ENCODE peak calls at places on chromosomes 2 and 18, in ten cellular contexts. One of them, this sample, is unnamed. For H4K20me1, the result is how much of the 10 kb centered on the place peaks cover.

GRCh38 chr2:167932123-167932693 is 315.2 kb downstream of the STK39 start:
- DNase-seq in OCI-LY7: no peak
- DNase-seq in keratinocyte: no peak
- DNase-seq in fibroblast of lung: no peak
- DNase-seq in astrocyte: no peak
- DNase-seq in mammary epithelial cell: no peak
- DNase-seq in GM23338: no peak
- DNase-seq in neural progenitor cell: no peak
- DNase-seq in hepatocyte: no peak
- DNase-seq in GM23248: no peak
- DNase-seq in this sample: no peak

GRCh38 chr18:22378672-22379282 is 38.9 kb downstream of the CTAGE1 start:
- DNase-seq in OCI-LY7: peak
- DNase-seq in fibroblast of lung: peak
- DNase-seq in hepatocyte: peak
- DNase-seq in GM23338: peak
- DNase-seq in GM23248: peak
- DNase-seq in keratinocyte: no peak
- DNase-seq in neural progenitor cell: peak
- DNase-seq in astrocyte: no peak
- DNase-seq in mammary epithelial cell: peak
- DNase-seq in this sample: no peak

GRCh38 chr2:113068706-113069485 is 1.1 kb downstream of the IL1F10 start:
- DNase-seq in neural progenitor cell: no peak
- DNase-seq in fibroblast of lung: no peak
- DNase-seq in GM23338: no peak
- DNase-seq in hepatocyte: no peak
- DNase-seq in astrocyte: no peak
- DNase-seq in OCI-LY7: no peak
- DNase-seq in keratinocyte: no peak
- DNase-seq in GM23248: peak
- DNase-seq in mammary epithelial cell: peak
- DNase-seq in this sample: peak

GRCh38 chr18:35389095-35389618 is 12.0 kb upstream of the ZNF396 start:
- DNase-seq in mammary epithelial cell: no peak
- DNase-seq in GM23338: no peak
- DNase-seq in OCI-LY7: no peak
- DNase-seq in neural progenitor cell: no peak
- DNase-seq in hepatocyte: no peak
- DNase-seq in astrocyte: peak
- DNase-seq in keratinocyte: no peak
- DNase-seq in GM23248: peak
- DNase-seq in fibroblast of lung: peak
- DNase-seq in this sample: no peak

GRCh38 chr2:128579825-128580224 is 261.2 kb upstream of the HS6ST1 start:
- DNase-seq in keratinocyte: no peak
- DNase-seq in neural progenitor cell: no peak
- DNase-seq in fibroblast of lung: no peak
- DNase-seq in mammary epithelial cell: no peak
- DNase-seq in astrocyte: no peak
- DNase-seq in GM23338: no peak
- DNase-seq in hepatocyte: no peak
- DNase-seq in GM23248: no peak
- DNase-seq in OCI-LY7: no peak
- DNase-seq in this sample: no peak

GRCh38 chr2:70477473-70477872 is 76.2 kb downstream of the TGFA start:
- DNase-seq in OCI-LY7: no peak
- DNase-seq in hepatocyte: peak
- DNase-seq in neural progenitor cell: peak
- DNase-seq in astrocyte: no peak
- DNase-seq in mammary epithelial cell: no peak
- DNase-seq in keratinocyte: no peak
- DNase-seq in fibroblast of lung: no peak
- DNase-seq in GM23248: no peak
- DNase-seq in GM23338: peak
- DNase-seq in this sample: no peak

GRCh38 chr2:31193806-31194205 is 23.5 kb downstream of the CAPN14 start:
- DNase-seq in hepatocyte: no peak
- DNase-seq in GM23248: no peak
- DNase-seq in keratinocyte: no peak
- DNase-seq in GM23338: peak
- DNase-seq in astrocyte: no peak
- DNase-seq in neural progenitor cell: no peak
- DNase-seq in mammary epithelial cell: no peak
- DNase-seq in fibroblast of lung: no peak
- DNase-seq in OCI-LY7: no peak
- DNase-seq in this sample: no peak

GRCh38 chr2:86518498-86518897 is 44.7 kb downstream of the CHMP3 start:
- DNase-seq in keratinocyte: no peak
- DNase-seq in GM23248: peak
- DNase-seq in hepatocyte: peak
- DNase-seq in mammary epithelial cell: peak
- DNase-seq in fibroblast of lung: no peak
- DNase-seq in astrocyte: no peak
- DNase-seq in OCI-LY7: peak
- DNase-seq in GM23338: peak
- DNase-seq in neural progenitor cell: peak
- DNase-seq in this sample: no peak

GRCh38 chr2:130743278-130743677 is 12.1 kb upstream of the AMER3 start:
- DNase-seq in OCI-LY7: no peak
- DNase-seq in fibroblast of lung: no peak
- DNase-seq in mammary epithelial cell: no peak
- DNase-seq in GM23248: no peak
- DNase-seq in neural progenitor cell: no peak
- DNase-seq in keratinocyte: no peak
- DNase-seq in GM23338: no peak
- DNase-seq in astrocyte: no peak
- DNase-seq in hepatocyte: no peak
- DNase-seq in this sample: no peak

GRCh38 chr2:133768261-133769021 is 200.2 kb upstream of the NCKAP5 start:
- DNase-seq in keratinocyte: no peak
- DNase-seq in fibroblast of lung: peak
- DNase-seq in GM23248: no peak
- DNase-seq in OCI-LY7: no peak
- DNase-seq in astrocyte: no peak
- DNase-seq in mammary epithelial cell: peak
- DNase-seq in GM23338: no peak
- DNase-seq in neural progenitor cell: no peak
- DNase-seq in hepatocyte: no peak
- DNase-seq in this sample: no peak

GRCh38 chr2:102726128-102727087 is 35.4 kb upstream of the TMEM182 start:
- DNase-seq in fibroblast of lung: no peak
- DNase-seq in hepatocyte: no peak
- DNase-seq in OCI-LY7: no peak
- DNase-seq in GM23248: no peak
- DNase-seq in astrocyte: no peak
- DNase-seq in GM23338: no peak
- DNase-seq in mammary epithelial cell: no peak
- DNase-seq in neural progenitor cell: no peak
- DNase-seq in keratinocyte: no peak
- DNase-seq in this sample: no peak

GRCh38 chr2:15472133-15472532 is 89.0 kb downstream of the NBAS start:
- DNase-seq in neural progenitor cell: no peak
- DNase-seq in fibroblast of lung: no peak
- DNase-seq in hepatocyte: peak
- DNase-seq in GM23338: no peak
- DNase-seq in GM23248: no peak
- DNase-seq in OCI-LY7: no peak
- DNase-seq in astrocyte: no peak
- DNase-seq in keratinocyte: no peak
- DNase-seq in mammary epithelial cell: no peak
- DNase-seq in this sample: peak

GRCh38 chr18:63511285-63511684 is 30.9 kb upstream of the SERPINB12 start:
- DNase-seq in mammary epithelial cell: no peak
- DNase-seq in keratinocyte: no peak
- DNase-seq in hepatocyte: peak
- DNase-seq in neural progenitor cell: peak
- DNase-seq in GM23338: peak
- DNase-seq in GM23248: no peak
- DNase-seq in astrocyte: peak
- DNase-seq in OCI-LY7: peak
- DNase-seq in fibroblast of lung: peak
- DNase-seq in this sample: peak

GRCh38 chr18:60739212-60739611 is 366.6 kb upstream of the MC4R start:
- DNase-seq in neural progenitor cell: peak
- DNase-seq in astrocyte: no peak
- DNase-seq in keratinocyte: no peak
- DNase-seq in mammary epithelial cell: no peak
- DNase-seq in hepatocyte: no peak
- DNase-seq in GM23248: no peak
- DNase-seq in GM23338: peak
- DNase-seq in OCI-LY7: no peak
- DNase-seq in fibroblast of lung: no peak
- DNase-seq in this sample: no peak

GRCh38 chr18:59575995-59576394 is 121.2 kb downstream of the CCBE1 start:
- DNase-seq in astrocyte: no peak
- DNase-seq in neural progenitor cell: no peak
- DNase-seq in hepatocyte: no peak
- DNase-seq in GM23248: no peak
- DNase-seq in OCI-LY7: no peak
- DNase-seq in fibroblast of lung: no peak
- DNase-seq in mammary epithelial cell: no peak
- DNase-seq in GM23338: no peak
- DNase-seq in keratinocyte: no peak
- DNase-seq in this sample: no peak

GRCh38 chr18:21496277-21496835 is 104.1 kb downstream of the ESCO1 start:
- DNase-seq in hepatocyte: no peak
- DNase-seq in fibroblast of lung: no peak
- DNase-seq in mammary epithelial cell: peak
- DNase-seq in GM23338: no peak
- DNase-seq in keratinocyte: no peak
- DNase-seq in neural progenitor cell: no peak
- DNase-seq in OCI-LY7: no peak
- DNase-seq in GM23248: no peak
- DNase-seq in astrocyte: no peak
- DNase-seq in this sample: no peak

GRCh38 chr2:236092714-236093113 is 75.5 kb downstream of the GBX2 start:
- DNase-seq in GM23248: no peak
- DNase-seq in GM23338: peak
- DNase-seq in keratinocyte: no peak
- DNase-seq in hepatocyte: no peak
- DNase-seq in mammary epithelial cell: no peak
- DNase-seq in OCI-LY7: no peak
- DNase-seq in fibroblast of lung: no peak
- DNase-seq in astrocyte: no peak
- DNase-seq in neural progenitor cell: no peak
- DNase-seq in this sample: no peak

GRCh38 chr18:6920099-6920955 is 190.8 kb downstream of the ARHGAP28 start:
- DNase-seq in hepatocyte: peak
- DNase-seq in GM23338: peak
- DNase-seq in fibroblast of lung: peak
- DNase-seq in neural progenitor cell: peak
- DNase-seq in keratinocyte: peak
- DNase-seq in mammary epithelial cell: peak
- DNase-seq in OCI-LY7: peak
- DNase-seq in astrocyte: peak
- DNase-seq in GM23248: peak
- DNase-seq in this sample: peak

DNA sequence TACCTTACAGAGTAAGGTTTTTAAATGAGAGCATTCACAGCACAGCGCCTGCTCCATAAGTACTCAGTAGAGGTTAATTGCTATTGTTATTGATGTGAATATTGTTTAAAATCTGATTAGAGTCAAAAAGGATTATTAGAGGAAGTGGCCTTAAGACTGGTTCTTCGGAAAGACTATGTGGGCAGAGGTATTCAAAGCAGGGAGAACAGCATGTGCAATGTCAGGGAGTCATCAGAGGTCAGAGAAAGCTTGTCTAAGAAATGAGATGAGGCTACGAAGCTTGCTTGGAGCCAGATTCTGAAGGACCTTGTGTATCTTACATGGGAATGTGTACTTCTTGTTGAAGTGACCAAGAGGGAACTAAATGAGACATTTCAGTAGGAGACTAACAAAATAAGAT is 49.8 kb downstream of the PMS1 start:
- DNase-seq in OCI-LY7: no peak
- DNase-seq in keratinocyte: no peak
- DNase-seq in fibroblast of lung: no peak
- DNase-seq in hepatocyte: no peak
- DNase-seq in neural progenitor cell: no peak
- DNase-seq in mammary epithelial cell: no peak
- DNase-seq in GM23338: no peak
- DNase-seq in astrocyte: no peak
- DNase-seq in GM23248: no peak
- DNase-seq in this sample: no peak
- H4K20me1 ChIP-seq in OCI-LY7: under half
- H4K20me1 ChIP-seq in keratinocyte: under half
- H4K20me1 ChIP-seq in fibroblast of lung: under half
- H4K20me1 ChIP-seq in hepatocyte: under half
- H4K20me1 ChIP-seq in neural progenitor cell: under half
- H4K20me1 ChIP-seq in mammary epithelial cell: under half
- H4K20me1 ChIP-seq in GM23338: under half
- H4K20me1 ChIP-seq in astrocyte: under half
- H4K20me1 ChIP-seq in GM23248: under half
- H4K20me1 ChIP-seq in this sample: under half

GRCh38 chr2:231458368-231458767 is 5.9 kb downstream of the NCL start:
- DNase-seq in GM23338: no peak
- DNase-seq in fibroblast of lung: no peak
- DNase-seq in hepatocyte: no peak
- DNase-seq in astrocyte: no peak
- DNase-seq in neural progenitor cell: no peak
- DNase-seq in GM23248: no peak
- DNase-seq in keratinocyte: no peak
- DNase-seq in mammary epithelial cell: no peak
- DNase-seq in OCI-LY7: no peak
- DNase-seq in this sample: no peak
- H4K20me1 ChIP-seq in GM23338: half or more
- H4K20me1 ChIP-seq in fibroblast of lung: under half
- H4K20me1 ChIP-seq in hepatocyte: half or more
- H4K20me1 ChIP-seq in astrocyte: half or more
- H4K20me1 ChIP-seq in neural progenitor cell: half or more
- H4K20me1 ChIP-seq in GM23248: under half
- H4K20me1 ChIP-seq in keratinocyte: under half
- H4K20me1 ChIP-seq in mammary epithelial cell: under half
- H4K20me1 ChIP-seq in OCI-LY7: half or more
- H4K20me1 ChIP-seq in this sample: half or more

GRCh38 chr2:239559417-239560261 is 158.8 kb upstream of the HDAC4 start:
- DNase-seq in neural progenitor cell: no peak
- DNase-seq in GM23338: no peak
- DNase-seq in astrocyte: no peak
- DNase-seq in fibroblast of lung: no peak
- DNase-seq in mammary epithelial cell: no peak
- DNase-seq in keratinocyte: no peak
- DNase-seq in OCI-LY7: no peak
- DNase-seq in GM23248: no peak
- DNase-seq in hepatocyte: no peak
- DNase-seq in this sample: no peak
- H4K20me1 ChIP-seq in neural progenitor cell: under half
- H4K20me1 ChIP-seq in GM23338: under half
- H4K20me1 ChIP-seq in astrocyte: under half
- H4K20me1 ChIP-seq in fibroblast of lung: under half
- H4K20me1 ChIP-seq in mammary epithelial cell: under half
- H4K20me1 ChIP-seq in keratinocyte: under half
- H4K20me1 ChIP-seq in OCI-LY7: under half
- H4K20me1 ChIP-seq in GM23248: under half
- H4K20me1 ChIP-seq in hepatocyte: under half
- H4K20me1 ChIP-seq in this sample: under half

DNA sequence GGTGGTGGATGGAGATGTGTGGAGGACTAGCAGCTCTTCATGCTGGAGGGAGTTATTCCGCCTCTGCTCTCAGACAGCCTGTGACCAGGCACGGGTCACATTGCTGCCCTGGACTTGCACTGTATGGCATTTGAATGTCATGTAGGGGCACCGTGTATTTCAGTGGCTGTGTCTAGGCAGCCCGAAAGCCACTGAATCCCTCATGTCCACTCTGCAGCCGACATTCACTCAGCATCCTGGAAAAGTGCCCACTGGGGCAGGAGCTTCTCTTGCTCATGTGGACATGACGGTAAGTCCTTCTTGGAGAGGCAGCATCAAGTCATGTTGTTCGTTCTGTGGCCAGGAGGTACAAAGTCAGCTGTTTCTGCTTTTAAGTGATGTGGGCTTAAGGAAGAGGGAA is 127.9 kb downstream of the SH3RF3 start:
- DNase-seq in neural progenitor cell: no peak
- DNase-seq in astrocyte: peak
- DNase-seq in fibroblast of lung: no peak
- DNase-seq in mammary epithelial cell: no peak
- DNase-seq in GM23338: no peak
- DNase-seq in GM23248: peak
- DNase-seq in OCI-LY7: no peak
- DNase-seq in keratinocyte: no peak
- DNase-seq in hepatocyte: no peak
- DNase-seq in this sample: no peak
- H4K20me1 ChIP-seq in neural progenitor cell: under half
- H4K20me1 ChIP-seq in astrocyte: half or more
- H4K20me1 ChIP-seq in fibroblast of lung: under half
- H4K20me1 ChIP-seq in mammary epithelial cell: under half
- H4K20me1 ChIP-seq in GM23338: under half
- H4K20me1 ChIP-seq in GM23248: under half
- H4K20me1 ChIP-seq in OCI-LY7: under half
- H4K20me1 ChIP-seq in keratinocyte: under half
- H4K20me1 ChIP-seq in hepatocyte: under half
- H4K20me1 ChIP-seq in this sample: under half